ENCODE peak calls at places on chromosomes 2 and 18, in nine cellular contexts. E is cardiac muscle cell, N is Peyer's patch, G is body of pancreas, K is ovary, M is lower lobe of right lung, Z is SK-N-SH, C is tibial nerve, T is adrenal gland. U is an unnamed sample. For H3K36me3 and H3K4me1, the result is how much of the 10 kb centered on the place peaks cover.

GRCh38 chr18:47754311-47755101 is 176.0 kb downstream of the SMAD2 start:
- DNase-seq in N (no peak), K (no peak), E (peak), M (no peak), C (no peak), T (no peak), Z (peak), G (no peak), U (no peak)

GRCh38 chr2:236972491-236973379 is 113.0 kb upstream of the COPS8 start:
- DNase-seq in G (peak), K (no peak), C (peak), E (peak), M (no peak), T (peak), Z (no peak), N (no peak), U (peak)

GRCh38 chr2:204340511-204340910 is 204.8 kb upstream of the PARD3B start:
- DNase-seq in E (no peak), M (no peak), K (no peak), N (no peak), G (no peak), C (no peak), T (no peak), Z (no peak), U (no peak)

GRCh38 chr2:130759906-130760753 is 4.8 kb downstream of the AMER3 start:
- DNase-seq in K (no peak), Z (peak), C (no peak), T (peak), M (no peak), G (peak), E (peak), N (no peak), U (no peak)

GRCh38 chr2:177906041-177906718 is 166.4 kb downstream of the PDE11A start:
- DNase-seq in N (peak), E (peak), C (peak), Z (peak), M (peak), G (peak), T (peak), K (peak), U (peak)

GRCh38 chr2:109062558-109063325 is 66.3 kb upstream of the SH3RF3 start:
- DNase-seq in Z (no peak), T (no peak), E (no peak), C (no peak), N (no peak), M (no peak), K (no peak), G (no peak), U (no peak)

GRCh38 chr2:119179951-119180350 is 21.4 kb upstream of the C1QL2 start:
- DNase-seq in M (no peak), E (no peak), T (no peak), K (no peak), Z (no peak), N (no peak), G (no peak), C (no peak), U (no peak)

GRCh38 chr2:127580167-127581049 is 44.9 kb downstream of the MYO7B start:
- DNase-seq in K (no peak), G (no peak), T (peak), E (no peak), Z (no peak), N (peak), M (no peak), C (no peak), U (no peak)

GRCh38 chr2:62467475-62468321 is 38.3 kb downstream of the TMEM17 start:
- DNase-seq in M (peak), G (no peak), T (no peak), Z (no peak), N (no peak), C (peak), K (no peak), E (peak), U (peak)

GRCh38 chr2:132623096-132623839 is 46.7 kb downstream of the LYPD1 start:
- DNase-seq in N (no peak), C (no peak), E (peak), M (no peak), G (no peak), K (no peak), T (no peak), Z (no peak), U (no peak)

GRCh38 chr2:229927817-229928321 is 5.6 kb downstream of the FBXO36 start:
- DNase-seq in N (no peak), Z (no peak), C (no peak), E (peak), M (no peak), K (no peak), T (no peak), G (no peak), U (no peak)

GRCh38 chr2:12363569-12363968 is 353.2 kb upstream of the TRIB2 start:
- DNase-seq in T (no peak), Z (no peak), C (no peak), N (no peak), M (no peak), E (peak), G (no peak), K (no peak), U (no peak)

GRCh38 chr2:85444629-85445028 is 26.1 kb downstream of the SH2D6 start:
- DNase-seq in K (no peak), T (no peak), M (no peak), E (peak), N (no peak), G (no peak), C (no peak), Z (no peak), U (no peak)

GRCh38 chr18:3879114-3879835 is 429.3 kb downstream of the TGIF1 start:
- DNase-seq in T (no peak), N (no peak), K (no peak), C (no peak), G (no peak), E (no peak), Z (no peak), M (no peak), U (no peak)

GRCh38 chr2:69238449-69239031 is 148.5 kb downstream of the GFPT1 start:
- DNase-seq in T (no peak), N (no peak), C (no peak), E (no peak), G (no peak), M (no peak), K (no peak), Z (no peak), U (no peak)

GRCh38 chr2:219398721-219399333 is 11.1 kb upstream of the DNPEP start:
- DNase-seq in G (peak), N (no peak), T (no peak), M (no peak), C (no peak), Z (no peak), E (no peak), K (no peak), U (no peak)

GRCh38 chr2:148136441-148136840 is 115.5 kb downstream of the MBD5 start:
- DNase-seq in N (no peak), T (no peak), M (no peak), G (no peak), K (no peak), Z (no peak), E (no peak), C (no peak), U (no peak)

GRCh38 chr2:179247318-179248023 is 17.2 kb downstream of the SESTD1 start:
- DNase-seq in T (no peak), G (no peak), M (no peak), C (no peak), Z (no peak), N (no peak), E (no peak), K (no peak), U (no peak)

GRCh38 chr2:50591642-50592041 is 440.3 kb downstream of the NRXN1 start:
- DNase-seq in Z (no peak), K (no peak), G (peak), M (no peak), E (peak), C (peak), T (no peak), N (no peak), U (peak)

GRCh38 chr2:178946494-178946893 is 103.4 kb downstream of the CCDC141 start:
- DNase-seq in Z (no peak), C (no peak), N (no peak), M (no peak), K (no peak), E (no peak), G (no peak), T (no peak), U (no peak)

GRCh38 chr2:174952607-174953006 is 52.6 kb downstream of the CHN1 start:
- DNase-seq in N (no peak), K (no peak), G (no peak), E (no peak), Z (no peak), M (no peak), T (no peak), C (no peak), U (no peak)

GRCh38 chr2:204917089-204917701 is 371.9 kb downstream of the PARD3B start:
- DNase-seq in K (no peak), C (no peak), E (no peak), M (no peak), N (no peak), Z (no peak), T (no peak), G (no peak), U (no peak)

GRCh38 chr2:42089340-42089925 is 41.6 kb downstream of the PKDCC start:
- DNase-seq in E (peak), Z (peak), N (peak), K (peak), G (peak), C (no peak), T (peak), M (peak), U (peak)

GRCh38 chr18:11566236-11566965 is 43.0 kb upstream of the SLC35G4 start:
- DNase-seq in K (no peak), Z (no peak), T (no peak), E (no peak), G (no peak), C (no peak), N (no peak), M (no peak), U (no peak)

GRCh38 chr2:55581435-55581834 is 36.0 kb downstream of the PPP4R3B start:
- DNase-seq in M (no peak), N (no peak), C (no peak), Z (peak), E (no peak), G (no peak), K (no peak), T (no peak), U (no peak)

GRCh38 chr2:179447839-179448447 is 183.3 kb upstream of the SESTD1 start:
- DNase-seq in G (no peak), E (no peak), K (no peak), Z (no peak), T (no peak), N (no peak), C (no peak), M (no peak), U (no peak)

GRCh38 chr2:3467654-3468053 is 51.7 kb downstream of the ADI1 start:
- DNase-seq in K (no peak), C (no peak), M (peak), T (no peak), N (no peak), E (no peak), Z (no peak), G (no peak), U (peak)

GRCh38 chr2:3470166-3470651 is 49.1 kb downstream of the ADI1 start:
- DNase-seq in M (peak), C (peak), T (peak), K (peak), N (no peak), Z (no peak), E (peak), G (peak), U (peak)

GRCh38 chr2:3469486-3469885 is 49.8 kb downstream of the ADI1 start:
- DNase-seq in T (no peak), Z (no peak), K (no peak), N (no peak), G (no peak), C (no peak), M (peak), E (no peak), U (no peak)

GRCh38 chr2:3466966-3467365 is 52.4 kb downstream of the ADI1 start:
- DNase-seq in M (no peak), T (no peak), G (no peak), E (no peak), N (no peak), K (no peak), Z (no peak), C (no peak), U (no peak)

DNA sequence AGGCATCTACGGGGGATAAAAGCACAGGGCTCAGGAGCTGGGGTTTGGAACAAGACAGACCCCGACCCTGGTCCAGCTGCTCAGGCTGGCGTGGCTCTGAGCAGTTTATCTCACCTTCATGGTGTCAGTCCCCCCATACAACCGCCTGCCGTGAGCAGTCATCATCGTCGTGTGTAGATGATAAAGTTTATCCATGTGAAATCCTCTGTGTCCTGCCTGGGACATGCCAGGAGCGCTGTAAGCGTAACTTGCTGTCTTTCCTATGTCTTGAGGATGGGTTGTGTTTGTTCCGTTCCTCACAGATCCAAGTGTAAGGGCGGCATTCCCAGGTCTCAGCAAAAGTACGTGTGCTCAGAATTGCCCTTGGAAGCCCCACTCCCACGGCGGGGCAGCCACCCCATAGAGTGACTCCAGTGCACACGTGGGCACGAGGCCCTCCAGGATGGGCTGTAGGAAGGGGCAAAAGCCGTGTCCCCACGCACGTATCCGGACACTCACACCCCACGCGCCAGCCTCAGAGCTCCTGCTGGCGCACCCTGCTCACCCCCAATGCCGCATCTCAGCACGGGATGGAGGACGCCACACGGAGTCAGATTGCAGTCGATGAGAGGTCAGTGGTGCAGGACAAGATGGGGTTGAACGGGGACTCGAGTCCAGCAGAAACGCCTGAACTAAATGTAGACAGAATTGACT is 50.9 kb downstream of the ADI1 start:
- DNase-seq in Z (no peak), M (peak), G (no peak), K (no peak), C (no peak), N (no peak), E (no peak), T (no peak), U (peak)
- H3K36me3 ChIP-seq in Z (under half), M (half or more), G (under half), K (under half), C (under half), N (under half), E (under half), T (under half), U (under half)

GRCh38 chr2:23584054-23584745 is 199.2 kb downstream of the KLHL29 start:
- DNase-seq in G (no peak), Z (no peak), E (no peak), T (no peak), K (no peak), M (peak), N (no peak), C (no peak), U (no peak)
- H3K27ac ChIP-seq in G (no peak), Z (no peak), E (no peak), T (no peak), K (no peak), M (no peak), N (no peak), C (peak), U (peak)

GRCh38 chr2:9189901-9190300 is 16.7 kb upstream of the ASAP2 start:
- DNase-seq in C (no peak), Z (no peak), N (no peak), M (no peak), K (no peak), T (no peak), E (no peak), G (no peak), U (no peak)

GRCh38 chr2:9187620-9188214 is 18.9 kb upstream of the ASAP2 start:
- DNase-seq in K (no peak), M (no peak), N (no peak), C (no peak), T (no peak), E (no peak), G (no peak), Z (no peak), U (no peak)

GRCh38 chr2:9191044-9191481 is 15.5 kb upstream of the ASAP2 start:
- DNase-seq in M (peak), G (peak), E (peak), Z (peak), T (peak), N (no peak), K (peak), C (peak), U (peak)

GRCh38 chr2:9192712-9193111 is 13.9 kb upstream of the ASAP2 start:
- DNase-seq in G (no peak), T (no peak), C (no peak), N (no peak), M (no peak), E (no peak), Z (no peak), K (no peak), U (no peak)

DNA sequence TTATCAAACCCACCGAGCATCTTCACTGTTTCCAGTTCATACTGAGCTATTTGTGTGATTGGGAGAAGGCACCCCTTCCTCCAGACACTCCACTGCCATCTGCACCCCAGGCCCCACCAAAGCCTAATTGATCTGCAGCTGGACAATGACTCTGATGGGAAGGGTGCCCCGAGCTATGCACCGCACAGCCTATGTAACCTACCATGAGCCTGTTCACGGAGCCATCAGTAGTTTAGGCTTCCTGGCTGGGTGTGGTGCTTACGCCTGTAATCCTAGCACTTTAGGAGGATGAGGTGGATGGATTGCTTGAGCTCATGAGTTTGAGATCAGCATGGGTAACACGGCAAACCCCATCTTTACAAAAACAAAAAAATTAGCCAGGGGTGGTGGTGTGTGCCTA is 17.8 kb upstream of the ASAP2 start:
- DNase-seq in T (no peak), Z (no peak), G (no peak), M (no peak), N (no peak), K (no peak), E (no peak), C (no peak), U (no peak)
- H3K4me1 ChIP-seq in T (under half), Z (under half), G (under half), M (under half), N (under half), K (under half), E (under half), C (half or more), U (under half)

GRCh38 chr2:121240436-121240835 is 44.6 kb downstream of the TFCP2L1 start:
- DNase-seq in T (no peak), K (no peak), Z (no peak), M (peak), C (no peak), E (no peak), N (no peak), G (no peak), U (no peak)
- H3K36me3 ChIP-seq in T (under half), K (under half), Z (under half), M (under half), C (under half), E (under half), N (under half), G (under half), U (under half)